ENCODE peak calls at places on chromosomes 4 and X, in nine cellular contexts. B is endothelial cell of umbilical vein, R is BJ, T is uterus, G is neural crest cell, Z is cardiac muscle cell, H is GM06990, L is GM13977, Y is heart right ventricle. N is an unnamed sample.

GRCh38 chrX:129998006-129998405 is 15.6 kb downstream of the BCORL1 start:
- DNase-seq in B (no peak), R (no peak), T (no peak), G (no peak), Z (no peak), H (no peak), L (no peak), Y (no peak), N (no peak)

GRCh38 chr4:146029939-146030710 is 91.5 kb upstream of the ZNF827 start:
- DNase-seq in B (no peak), R (no peak), T (no peak), G (no peak), Z (no peak), H (peak), L (peak), Y (no peak), N (peak)

GRCh38 chrX:22136711-22137110 is 104.6 kb downstream of the PHEX start:
- DNase-seq in B (no peak), R (no peak), T (no peak), G (no peak), Z (no peak), H (no peak), L (no peak), Y (no peak), N (no peak)

GRCh38 chrX:10952619-10953018 is 158.5 kb upstream of the HCCS start:
- DNase-seq in B (no peak), R (no peak), T (no peak), G (no peak), Z (no peak), H (no peak), L (no peak), Y (no peak), N (no peak)

GRCh38 chrX:63784902-63785692 is at the start of gene ARHGEF9:
- DNase-seq in B (no peak), R (no peak), T (peak), G (peak), Z (peak), H (peak), L (no peak), Y (peak), N (no peak)

GRCh38 chrX:23514082-23514481 is 153.2 kb upstream of the PRDX4 start:
- DNase-seq in B (no peak), R (no peak), T (no peak), G (no peak), Z (no peak), H (no peak), L (no peak), Y (no peak), N (no peak)

GRCh38 chr4:14415146-14415545 is 587.1 kb upstream of the CPEB2 start:
- DNase-seq in B (no peak), R (no peak), T (no peak), G (no peak), Z (peak), H (no peak), L (no peak), Y (no peak), N (no peak)

GRCh38 chr4:124964251-124964650 is 251.7 kb upstream of the ANKRD50 start:
- DNase-seq in B (no peak), R (no peak), T (no peak), G (no peak), Z (no peak), H (no peak), L (no peak), Y (no peak), N (no peak)

GRCh38 chrX:3268804-3269203 is 77.6 kb downstream of the MXRA5 start:
- DNase-seq in B (peak), R (peak), T (no peak), G (no peak), Z (no peak), H (no peak), L (no peak), Y (no peak), N (no peak)

GRCh38 chr4:31022702-31023101 is 302.5 kb downstream of the PCDH7 start:
- DNase-seq in B (no peak), R (no peak), T (no peak), G (no peak), Z (no peak), H (no peak), L (no peak), Y (no peak), N (no peak)

GRCh38 chrX:154819771-154820341 is 14.6 kb upstream of the MPP1 start:
- DNase-seq in B (no peak), R (no peak), T (no peak), G (no peak), Z (no peak), H (no peak), L (no peak), Y (no peak), N (no peak)

GRCh38 chr4:171644430-171645057 is 168.7 kb upstream of the GALNTL6 start:
- DNase-seq in B (no peak), R (no peak), T (no peak), G (no peak), Z (no peak), H (peak), L (peak), Y (no peak), N (no peak)

GRCh38 chr4:123315617-123316016 is 81.0 kb upstream of the SPRY1 start:
- DNase-seq in B (no peak), R (no peak), T (no peak), G (no peak), Z (no peak), H (no peak), L (no peak), Y (no peak), N (no peak)

GRCh38 chrX:7076245-7076661 is 71.3 kb upstream of the STS start:
- DNase-seq in B (no peak), R (no peak), T (no peak), G (no peak), Z (no peak), H (no peak), L (no peak), Y (no peak), N (no peak)

GRCh38 chr4:2689825-2690700 is 66.1 kb downstream of the TNIP2 start:
- DNase-seq in B (no peak), R (no peak), T (no peak), G (no peak), Z (no peak), H (peak), L (peak), Y (no peak), N (peak)

GRCh38 chr4:120865985-120866384 is 56.5 kb downstream of the PRDM5 start:
- DNase-seq in B (no peak), R (no peak), T (no peak), G (no peak), Z (no peak), H (no peak), L (no peak), Y (no peak), N (no peak)

GRCh38 chr4:35934370-35934981 is 309.8 kb downstream of the ARAP2 start:
- DNase-seq in B (peak), R (peak), T (no peak), G (no peak), Z (peak), H (peak), L (no peak), Y (no peak), N (no peak)

GRCh38 chrX:45743081-45743533 is 542.4 kb upstream of the DIPK2B start:
- DNase-seq in B (peak), R (no peak), T (no peak), G (no peak), Z (no peak), H (no peak), L (no peak), Y (no peak), N (no peak)

GRCh38 chr4:120399846-120400245 is 333.2 kb upstream of the MAD2L1 start:
- DNase-seq in B (no peak), R (no peak), T (no peak), G (no peak), Z (no peak), H (no peak), L (no peak), Y (no peak), N (no peak)

DNA sequence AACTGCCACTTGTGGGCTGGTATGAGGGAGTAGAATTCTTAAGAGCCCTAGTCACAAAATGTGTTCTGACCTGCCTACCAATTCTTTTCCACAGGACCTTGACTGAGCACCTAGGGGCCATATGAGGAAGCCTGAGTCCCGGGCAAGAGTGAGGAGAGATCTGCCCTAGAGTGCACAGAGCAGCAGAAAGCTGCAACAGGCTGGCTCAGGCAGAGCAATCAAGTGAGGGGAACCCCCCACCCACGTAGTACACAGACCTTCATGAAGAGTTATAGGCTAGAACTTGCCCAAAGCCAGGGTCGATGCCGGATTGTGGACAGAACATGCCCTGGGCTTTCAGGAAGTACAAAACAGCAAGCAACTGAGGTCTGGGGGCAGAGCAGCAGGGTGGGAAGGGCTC is 117.0 kb downstream of the SPOCK3 start:
- DNase-seq in B (no peak), R (no peak), T (no peak), G (no peak), Z (no peak), H (no peak), L (no peak), Y (no peak), N (no peak)
- TF ChIP-seq CTCF in B (no peak), R (no peak), T (no peak), G (no peak), Z (no peak), H (no peak), L (no peak), Y (no peak), N (no peak)

GRCh38 chr4:94757192-94758140 is at the start of gene BMPR1B:
- DNase-seq in B (peak), R (no peak), T (peak), G (peak), Z (peak), H (no peak), L (no peak), Y (no peak), N (no peak)
- TF ChIP-seq CTCF in B (no peak), R (peak), T (no peak), G (no peak), Z (no peak), H (no peak), L (no peak), Y (no peak), N (no peak)

GRCh38 chr4:41290486-41290885 is 33.8 kb downstream of the UCHL1 start:
- DNase-seq in B (no peak), R (no peak), T (no peak), G (no peak), Z (no peak), H (no peak), L (no peak), Y (peak), N (no peak)
- TF ChIP-seq CTCF in B (no peak), R (no peak), T (no peak), G (no peak), Z (no peak), H (no peak), L (no peak), Y (no peak), N (no peak)

DNA sequence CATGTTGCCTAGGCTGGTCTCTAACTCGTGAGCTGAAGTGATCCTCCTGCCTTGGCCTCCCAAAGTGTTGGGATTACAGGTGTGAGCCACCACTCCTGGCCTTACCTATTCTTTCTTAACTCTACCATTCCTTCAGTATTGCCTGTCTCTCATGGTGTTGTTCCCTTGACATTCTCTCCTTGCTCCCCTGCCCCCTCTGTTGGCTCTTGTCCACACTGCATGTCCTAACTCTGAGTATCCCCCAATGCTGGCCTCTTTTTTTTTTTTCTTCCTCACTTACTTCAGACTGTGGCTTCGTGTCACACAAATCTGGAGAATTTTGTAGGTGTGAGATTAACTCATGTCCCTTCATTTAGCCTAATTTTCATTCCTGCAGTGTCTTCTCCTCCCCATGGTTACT is 22.9 kb upstream of the FRMPD4 start:
- DNase-seq in B (peak), R (no peak), T (no peak), G (peak), Z (no peak), H (no peak), L (no peak), Y (no peak), N (no peak)
- TF ChIP-seq CTCF in B (peak), R (no peak), T (no peak), G (peak), Z (no peak), H (peak), L (peak), Y (no peak), N (no peak)

N was measured in activated B cell treated with CpG ODN at 0.5 μM for 24 hours.